ENCODE peak calls at places on chromosomes 4 and X, in five cellular contexts. U is H1, P is IMR-90, T is H9, Z is mesendoderm. Y is an unnamed sample.

GRCh38 chr4:5378002-5378401 is 326.7 kb downstream of the STK32B start:
- DNase-seq in P (peak; percentile 15), U (no peak), Z (peak; percentile 8), T (no peak), Y (no peak)

GRCh38 chrX:109714340-109714958 is 18.6 kb downstream of the ACSL4 start:
- DNase-seq in P (peak; percentile 91), U (no peak), T (no peak), Z (no peak), Y (peak; percentile 44)

GRCh38 chr4:117821834-117822233 is 212.5 kb upstream of the NDST3 start:
- DNase-seq in U (no peak), P (no peak), Z (no peak), T (no peak), Y (no peak)

GRCh38 chr4:101155368-101155767 is 192.0 kb downstream of the PPP3CA start:
- DNase-seq in U (no peak), P (peak; percentile 75), Z (peak; percentile 78), T (no peak), Y (peak; percentile 90)

GRCh38 chr4:30543057-30543456 is 177.1 kb upstream of the PCDH7 start:
- DNase-seq in Z (peak; percentile 43), T (no peak), U (no peak), P (no peak), Y (no peak)

GRCh38 chr4:178028481-178028880 is 586.2 kb upstream of the AGA start:
- DNase-seq in Z (no peak), T (no peak), P (no peak), U (no peak), Y (no peak)

GRCh38 chrX:108439434-108439883 is at the start of gene COL4A5:
- DNase-seq in T (peak; percentile 79), U (peak; percentile 50), P (peak; percentile 80), Z (peak; percentile 95), Y (peak; percentile 42)

GRCh38 chrX:1205681-1206611 is 6.5 kb downstream of the CRLF2 start:
- DNase-seq in T (peak; percentile 76), P (peak; percentile 59), U (peak; percentile 70), Z (peak; percentile 99), Y (no peak)

GRCh38 chr4:184382189-184382846 is 92.0 kb downstream of the IRF2 start:
- DNase-seq in Z (no peak), T (no peak), U (no peak), P (no peak), Y (no peak)

GRCh38 chrX:39957816-39958561 is 139.8 kb downstream of the BCOR start:
- DNase-seq in T (no peak), Z (no peak), P (peak; percentile 31), U (no peak), Y (no peak)

GRCh38 chr4:127355738-127356137 is 277.0 kb upstream of the INTU start:
- DNase-seq in P (no peak), U (no peak), Z (no peak), T (no peak), Y (no peak)

GRCh38 chr4:100977746-100978397 is 369.5 kb downstream of the PPP3CA start:
- DNase-seq in U (no peak), P (no peak), Z (no peak), T (no peak), Y (no peak)

GRCh38 chr4:175929932-175930331 is 117.9 kb upstream of the GPM6A start:
- DNase-seq in U (no peak), P (no peak), Z (no peak), T (no peak), Y (no peak)

GRCh38 chr4:14375816-14376215 is 626.5 kb upstream of the CPEB2 start:
- DNase-seq in Z (no peak), U (no peak), P (peak; percentile 24), T (no peak), Y (no peak)

GRCh38 chr4:47662975-47663374 is 174.9 kb downstream of the CORIN start:
- DNase-seq in U (no peak), P (no peak), Z (peak; percentile 40), T (no peak), Y (peak; percentile 40)

GRCh38 chr4:56876264-56876663 is 31.4 kb upstream of the REST start:
- DNase-seq in U (no peak), Z (no peak), T (no peak), P (no peak), Y (no peak)

GRCh38 chr4:128690009-128690408 is 119.5 kb upstream of the JADE1 start:
- DNase-seq in P (no peak), Z (no peak), U (no peak), T (no peak), Y (no peak)

GRCh38 chr4:54614094-54614493 is 43.7 kb upstream of the KIT start:
- DNase-seq in Z (no peak), U (no peak), T (no peak), P (no peak), Y (no peak)

GRCh38 chrX:69388526-69388925 is 115.6 kb upstream of the NALF2 start:
- DNase-seq in U (no peak), T (no peak), Z (no peak), P (no peak), Y (no peak)

GRCh38 chr4:76772498-76773106 is 125.3 kb downstream of the SOWAHB start:
- DNase-seq in Z (peak; percentile 81), P (peak; percentile 87), U (no peak), T (no peak), Y (no peak)

GRCh38 chr4:5164221-5164912 is 113.1 kb downstream of the STK32B start:
- DNase-seq in T (peak; percentile 20), Z (no peak), U (no peak), P (no peak), Y (no peak)

GRCh38 chr4:145863191-145863590 is 75.4 kb downstream of the ZNF827 start:
- DNase-seq in U (no peak), P (no peak), T (no peak), Z (no peak), Y (no peak)

GRCh38 chrX:45716747-45717146 is 516.1 kb upstream of the DIPK2B start:
- DNase-seq in U (no peak), P (no peak), T (no peak), Z (no peak), Y (no peak)

GRCh38 chr4:175542787-175543186 is 269.3 kb downstream of the GPM6A start:
- DNase-seq in U (no peak), P (no peak), Z (no peak), T (no peak), Y (no peak)

DNA sequence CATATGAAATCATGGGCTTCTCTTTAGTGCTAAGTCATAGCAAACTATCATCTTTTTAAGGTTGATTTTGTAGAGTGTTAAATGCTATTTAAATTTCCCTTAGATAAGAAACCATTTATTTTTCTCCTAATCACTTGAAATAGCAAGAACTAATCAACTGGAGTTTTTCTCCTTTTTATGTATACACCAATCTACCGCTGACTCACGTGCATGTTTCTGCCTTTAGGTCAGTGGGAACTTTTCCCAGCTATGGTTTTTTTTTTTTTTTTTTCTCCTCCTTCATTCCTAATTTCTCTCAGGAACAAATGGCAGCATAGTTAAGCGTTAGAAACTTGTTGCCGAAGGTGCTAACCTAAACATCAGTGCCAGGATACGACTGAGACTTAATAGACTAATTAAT is 176.4 kb downstream of the BMPR1B start:
- DNase-seq in Z (no peak), T (no peak), U (no peak), P (peak; percentile 69), Y (peak; percentile 68)
- H3K9ac ChIP-seq in Z (no peak overlapping the region), T (no peak overlapping the region), U (no peak overlapping the region), P (no peak overlapping the region), Y (no peak overlapping the region)

GRCh38 chr4:110634320-110635154 is 11.7 kb upstream of the PITX2 start:
- DNase-seq in Z (peak; percentile 40), U (no peak), P (no peak), T (no peak), Y (no peak)

GRCh38 chr4:110630621-110631402 is 7.9 kb upstream of the PITX2 start:
- DNase-seq in U (peak; percentile 61), P (no peak), T (peak; percentile 66), Z (peak; percentile 74), Y (no peak)

GRCh38 chr4:110631582-110632505 is 9.0 kb upstream of the PITX2 start:
- DNase-seq in Z (peak; percentile 97), P (peak; percentile 84), T (peak; percentile 90), U (peak; percentile 89), Y (peak; percentile 89)

GRCh38 chr4:110633358-110634319 is 10.8 kb upstream of the PITX2 start:
- DNase-seq in T (peak; percentile 50), P (no peak), Z (peak; percentile 47), U (peak; percentile 66), Y (no peak)

DNA sequence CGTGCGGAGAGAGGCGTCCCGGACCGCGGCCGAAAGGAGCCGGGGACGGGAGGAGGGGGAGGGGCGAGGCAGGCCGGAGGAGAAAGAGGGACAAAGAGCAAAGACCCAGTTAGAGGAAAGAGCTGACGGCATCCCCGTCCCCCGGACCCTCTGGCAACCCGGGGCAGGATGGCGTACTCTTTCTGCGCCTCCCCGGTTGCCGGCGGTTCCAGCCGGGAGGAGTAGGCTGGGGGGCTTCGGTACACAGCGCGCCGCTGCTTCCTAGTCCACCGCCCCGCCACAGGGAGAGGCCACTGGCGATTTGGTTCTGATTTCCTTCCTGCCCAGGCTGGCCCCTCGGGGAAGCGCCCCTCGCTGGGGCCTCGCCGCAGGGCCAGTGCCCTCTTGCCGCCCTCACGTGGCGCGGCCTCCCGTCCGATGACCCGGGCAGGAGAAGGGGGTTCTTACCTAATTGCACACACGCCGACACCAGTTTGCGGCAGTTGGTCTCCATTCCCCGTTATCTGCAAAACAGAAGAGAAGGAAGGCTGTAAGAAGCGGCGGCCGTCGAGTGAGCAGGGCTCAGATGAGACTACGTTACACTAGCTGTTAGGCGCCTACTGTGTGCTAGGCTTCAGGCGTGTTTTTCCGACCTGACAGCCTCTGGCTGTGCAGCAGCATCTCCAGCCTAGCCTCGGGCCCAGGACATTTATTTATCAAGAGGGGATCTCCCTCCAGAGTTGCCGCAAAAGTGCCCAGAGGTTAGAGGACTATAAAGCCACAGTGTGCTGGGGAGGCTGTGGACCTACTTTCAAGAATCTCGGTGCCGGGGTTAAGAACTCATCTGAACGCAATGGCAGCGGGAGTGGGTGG is 9.9 kb upstream of the PITX2 start:
- DNase-seq in T (peak; percentile 55), Z (peak; percentile 58), P (no peak), U (peak; percentile 86), Y (no peak)
- H3K23ac ChIP-seq in T (no peak overlapping the region), Z (peak overlapping the region; percentile 83), P (no peak overlapping the region), U (no peak overlapping the region), Y (no peak overlapping the region)

GRCh38 chr4:25001499-25001898 is 29.2 kb downstream of the LGI2 start:
- DNase-seq in U (no peak), Z (no peak), P (no peak), T (no peak), Y (no peak)
- H3K9ac ChIP-seq in U (no peak overlapping the region), Z (no peak overlapping the region), P (no peak overlapping the region), T (no peak overlapping the region), Y (no peak overlapping the region)

DNA sequence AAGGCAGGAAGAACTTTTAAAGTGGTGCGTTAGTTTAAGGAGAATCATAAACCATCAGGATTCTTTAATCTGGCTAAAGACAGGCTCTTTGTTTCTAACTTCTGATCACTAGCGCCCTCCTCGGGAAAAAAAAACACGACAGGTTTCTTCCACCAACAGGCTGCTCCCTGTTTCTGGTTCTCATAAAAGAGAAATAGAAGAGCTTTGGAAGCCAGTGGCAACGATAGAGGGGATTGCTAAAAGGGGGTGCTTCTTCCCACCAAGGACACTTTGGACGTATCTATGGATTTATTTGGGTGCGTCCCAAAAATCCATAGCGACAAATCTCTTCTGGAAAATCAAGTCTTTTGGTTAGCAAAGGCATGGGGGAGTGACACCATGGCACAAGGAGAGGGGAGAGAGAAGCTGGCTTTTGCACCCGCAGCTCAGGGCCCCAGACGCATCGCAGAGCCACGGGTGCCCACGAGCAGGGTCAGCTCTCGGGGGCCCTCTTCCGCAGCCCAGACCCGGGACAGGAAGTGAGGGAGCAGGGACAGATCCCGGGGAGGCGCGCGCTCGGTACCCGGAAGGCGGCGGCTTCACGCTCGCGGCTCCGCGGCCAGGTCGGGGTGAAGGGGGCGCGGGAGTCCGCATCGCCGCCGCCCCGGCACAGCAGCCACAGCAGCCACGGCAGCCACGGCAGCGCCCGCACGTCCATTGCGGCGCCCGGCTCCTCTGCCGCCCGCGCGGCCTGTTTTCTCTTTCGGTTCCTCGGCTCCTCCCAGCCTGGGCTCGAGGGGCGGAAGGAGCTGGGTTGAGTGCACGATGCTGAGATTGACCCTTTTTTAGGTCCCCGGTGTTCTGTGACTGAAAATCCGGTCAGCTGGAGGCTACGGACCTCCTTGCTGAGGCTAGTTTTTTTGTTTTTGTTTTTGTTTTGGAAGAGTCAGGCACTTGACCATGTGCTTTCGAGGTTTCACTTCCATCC is at the start of gene CTSO:
- DNase-seq in T (peak; percentile 68), U (peak; percentile 76), P (peak; percentile 85), Z (peak; percentile 82), Y (peak; percentile 58)
- H3K23ac ChIP-seq in T (no peak within 1 kb of the TSS), U (no peak within 1 kb of the TSS), P (peak within 1 kb of the TSS; percentile 91), Z (no peak within 1 kb of the TSS), Y (no peak within 1 kb of the TSS)

Y was measured in trophoblast cell.